ENCODE peak calls at places on chromosomes 12 and 14, in four cellular contexts. One of them, this sample, is unnamed.

GRCh38 chr12:47811070-47811391 is 8.7 kb downstream of the HDAC7 start:
- DNase-seq in fibroblast of gingiva: no peak
- DNase-seq in activated CD8-positive, alpha-beta memory T cell treated with anti-CD3 and anti-CD28 coated beads, Interleukin-2, amount 10 ng/mL, durations not matched to agents 7 days and 5 days: no peak
- DNase-seq in aorta: no peak
- DNase-seq in this sample: no peak

GRCh38 chr12:48999371-49000131 is at the start of gene DDN:
- DNase-seq in activated CD8-positive, alpha-beta memory T cell treated with anti-CD3 and anti-CD28 coated beads, Interleukin-2, amount 10 ng/mL, durations not matched to agents 7 days and 5 days: peak
- DNase-seq in aorta: peak
- DNase-seq in fibroblast of gingiva: no peak
- DNase-seq in this sample: no peak

GRCh38 chr12:6157482-6157881 is 33.0 kb upstream of the VWF start:
- DNase-seq in aorta: no peak
- DNase-seq in activated CD8-positive, alpha-beta memory T cell treated with anti-CD3 and anti-CD28 coated beads, Interleukin-2, amount 10 ng/mL, durations not matched to agents 7 days and 5 days: no peak
- DNase-seq in fibroblast of gingiva: peak
- DNase-seq in this sample: no peak

GRCh38 chr12:64780531-64781373 is 21.5 kb upstream of the GNS start:
- DNase-seq in aorta: peak
- DNase-seq in fibroblast of gingiva: no peak
- DNase-seq in activated CD8-positive, alpha-beta memory T cell treated with anti-CD3 and anti-CD28 coated beads, Interleukin-2, amount 10 ng/mL, durations not matched to agents 7 days and 5 days: no peak
- DNase-seq in this sample: no peak

GRCh38 chr12:44000309-44000952 is 164.6 kb downstream of the TMEM117 start:
- DNase-seq in fibroblast of gingiva: peak
- DNase-seq in activated CD8-positive, alpha-beta memory T cell treated with anti-CD3 and anti-CD28 coated beads, Interleukin-2, amount 10 ng/mL, durations not matched to agents 7 days and 5 days: peak
- DNase-seq in aorta: peak
- DNase-seq in this sample: peak

GRCh38 chr14:100900837-100901390 is 2.6 kb downstream of the RTL1 start:
- DNase-seq in fibroblast of gingiva: no peak
- DNase-seq in aorta: no peak
- DNase-seq in activated CD8-positive, alpha-beta memory T cell treated with anti-CD3 and anti-CD28 coated beads, Interleukin-2, amount 10 ng/mL, durations not matched to agents 7 days and 5 days: peak
- DNase-seq in this sample: no peak

GRCh38 chr12:110270125-110270962 is 10.7 kb upstream of the ATP2A2 start:
- DNase-seq in activated CD8-positive, alpha-beta memory T cell treated with anti-CD3 and anti-CD28 coated beads, Interleukin-2, amount 10 ng/mL, durations not matched to agents 7 days and 5 days: no peak
- DNase-seq in fibroblast of gingiva: peak
- DNase-seq in aorta: no peak
- DNase-seq in this sample: no peak

GRCh38 chr12:47615711-47616110 is 90.1 kb downstream of the RPAP3 start:
- DNase-seq in activated CD8-positive, alpha-beta memory T cell treated with anti-CD3 and anti-CD28 coated beads, Interleukin-2, amount 10 ng/mL, durations not matched to agents 7 days and 5 days: no peak
- DNase-seq in fibroblast of gingiva: no peak
- DNase-seq in aorta: no peak
- DNase-seq in this sample: no peak

GRCh38 chr12:12072064-12072760 is 1.5 kb downstream of the BCL2L14 start:
- DNase-seq in aorta: no peak
- DNase-seq in activated CD8-positive, alpha-beta memory T cell treated with anti-CD3 and anti-CD28 coated beads, Interleukin-2, amount 10 ng/mL, durations not matched to agents 7 days and 5 days: peak
- DNase-seq in fibroblast of gingiva: no peak
- DNase-seq in this sample: no peak

GRCh38 chr12:583251-583869 is 79.9 kb downstream of the NINJ2 start:
- DNase-seq in activated CD8-positive, alpha-beta memory T cell treated with anti-CD3 and anti-CD28 coated beads, Interleukin-2, amount 10 ng/mL, durations not matched to agents 7 days and 5 days: no peak
- DNase-seq in fibroblast of gingiva: no peak
- DNase-seq in aorta: no peak
- DNase-seq in this sample: no peak

GRCh38 chr14:79896009-79896408 is 315.3 kb downstream of the DIO2 start:
- DNase-seq in activated CD8-positive, alpha-beta memory T cell treated with anti-CD3 and anti-CD28 coated beads, Interleukin-2, amount 10 ng/mL, durations not matched to agents 7 days and 5 days: no peak
- DNase-seq in fibroblast of gingiva: no peak
- DNase-seq in aorta: no peak
- DNase-seq in this sample: peak

GRCh38 chr12:42584539-42585174 is 4.9 kb downstream of the PRICKLE1 start:
- DNase-seq in aorta: no peak
- DNase-seq in activated CD8-positive, alpha-beta memory T cell treated with anti-CD3 and anti-CD28 coated beads, Interleukin-2, amount 10 ng/mL, durations not matched to agents 7 days and 5 days: no peak
- DNase-seq in fibroblast of gingiva: peak
- DNase-seq in this sample: no peak

GRCh38 chr12:6927999-6928702 is 392 bp downstream of the ATN1 start:
- DNase-seq in fibroblast of gingiva: no peak
- DNase-seq in aorta: peak
- DNase-seq in activated CD8-positive, alpha-beta memory T cell treated with anti-CD3 and anti-CD28 coated beads, Interleukin-2, amount 10 ng/mL, durations not matched to agents 7 days and 5 days: no peak
- DNase-seq in this sample: no peak

GRCh38 chr12:2288001-2288400 is 235.2 kb downstream of the CACNA1C start:
- DNase-seq in aorta: no peak
- DNase-seq in activated CD8-positive, alpha-beta memory T cell treated with anti-CD3 and anti-CD28 coated beads, Interleukin-2, amount 10 ng/mL, durations not matched to agents 7 days and 5 days: no peak
- DNase-seq in fibroblast of gingiva: peak
- DNase-seq in this sample: no peak

GRCh38 chr14:66104486-66104885 is 381.7 kb upstream of the CCDC196 start:
- DNase-seq in activated CD8-positive, alpha-beta memory T cell treated with anti-CD3 and anti-CD28 coated beads, Interleukin-2, amount 10 ng/mL, durations not matched to agents 7 days and 5 days: no peak
- DNase-seq in aorta: no peak
- DNase-seq in fibroblast of gingiva: no peak
- DNase-seq in this sample: no peak

GRCh38 chr12:51590347-51591019 is 550 bp upstream of the SCN8A start:
- DNase-seq in aorta: peak
- DNase-seq in fibroblast of gingiva: peak
- DNase-seq in activated CD8-positive, alpha-beta memory T cell treated with anti-CD3 and anti-CD28 coated beads, Interleukin-2, amount 10 ng/mL, durations not matched to agents 7 days and 5 days: peak
- DNase-seq in this sample: peak

GRCh38 chr14:69069020-69069421 is 83.9 kb downstream of the DCAF5 start:
- DNase-seq in fibroblast of gingiva: peak
- DNase-seq in aorta: no peak
- DNase-seq in activated CD8-positive, alpha-beta memory T cell treated with anti-CD3 and anti-CD28 coated beads, Interleukin-2, amount 10 ng/mL, durations not matched to agents 7 days and 5 days: no peak
- DNase-seq in this sample: peak

GRCh38 chr14:99578541-99579044 is 25.4 kb downstream of the CCDC85C start:
- DNase-seq in fibroblast of gingiva: no peak
- DNase-seq in aorta: no peak
- DNase-seq in activated CD8-positive, alpha-beta memory T cell treated with anti-CD3 and anti-CD28 coated beads, Interleukin-2, amount 10 ng/mL, durations not matched to agents 7 days and 5 days: no peak
- DNase-seq in this sample: no peak

GRCh38 chr14:21095430-21096205 is 2.8 kb downstream of the ZNF219 start:
- DNase-seq in activated CD8-positive, alpha-beta memory T cell treated with anti-CD3 and anti-CD28 coated beads, Interleukin-2, amount 10 ng/mL, durations not matched to agents 7 days and 5 days: no peak
- DNase-seq in fibroblast of gingiva: peak
- DNase-seq in aorta: no peak
- DNase-seq in this sample: no peak

GRCh38 chr14:100065161-100065871 is at the start of gene EVL:
- DNase-seq in aorta: peak
- DNase-seq in activated CD8-positive, alpha-beta memory T cell treated with anti-CD3 and anti-CD28 coated beads, Interleukin-2, amount 10 ng/mL, durations not matched to agents 7 days and 5 days: peak
- DNase-seq in fibroblast of gingiva: no peak
- DNase-seq in this sample: no peak

GRCh38 chr12:6703631-6704030 is 3.0 kb upstream of the PIANP start:
- DNase-seq in aorta: peak
- DNase-seq in activated CD8-positive, alpha-beta memory T cell treated with anti-CD3 and anti-CD28 coated beads, Interleukin-2, amount 10 ng/mL, durations not matched to agents 7 days and 5 days: no peak
- DNase-seq in fibroblast of gingiva: no peak
- DNase-seq in this sample: no peak

GRCh38 chr12:2640709-2641108 is 154.1 kb upstream of the FKBP4 start:
- DNase-seq in fibroblast of gingiva: peak
- DNase-seq in activated CD8-positive, alpha-beta memory T cell treated with anti-CD3 and anti-CD28 coated beads, Interleukin-2, amount 10 ng/mL, durations not matched to agents 7 days and 5 days: no peak
- DNase-seq in aorta: peak
- DNase-seq in this sample: peak

GRCh38 chr12:55965941-55966407 is at the start of gene PMEL:
- DNase-seq in fibroblast of gingiva: no peak
- DNase-seq in aorta: no peak
- DNase-seq in activated CD8-positive, alpha-beta memory T cell treated with anti-CD3 and anti-CD28 coated beads, Interleukin-2, amount 10 ng/mL, durations not matched to agents 7 days and 5 days: no peak
- DNase-seq in this sample: no peak

GRCh38 chr14:83960832-83961512 is 1569.0 kb upstream of the FLRT2 start:
- DNase-seq in fibroblast of gingiva: no peak
- DNase-seq in activated CD8-positive, alpha-beta memory T cell treated with anti-CD3 and anti-CD28 coated beads, Interleukin-2, amount 10 ng/mL, durations not matched to agents 7 days and 5 days: no peak
- DNase-seq in aorta: no peak
- DNase-seq in this sample: no peak

GRCh38 chr14:22841769-22842168 is 5.4 kb downstream of the MMP14 start:
- DNase-seq in activated CD8-positive, alpha-beta memory T cell treated with anti-CD3 and anti-CD28 coated beads, Interleukin-2, amount 10 ng/mL, durations not matched to agents 7 days and 5 days: no peak
- DNase-seq in fibroblast of gingiva: no peak
- DNase-seq in aorta: no peak
- DNase-seq in this sample: no peak

GRCh38 chr14:88488081-88488480 is 66.7 kb downstream of the PTPN21 start:
- DNase-seq in activated CD8-positive, alpha-beta memory T cell treated with anti-CD3 and anti-CD28 coated beads, Interleukin-2, amount 10 ng/mL, durations not matched to agents 7 days and 5 days: no peak
- DNase-seq in aorta: no peak
- DNase-seq in fibroblast of gingiva: no peak
- DNase-seq in this sample: no peak

This sample was measured in stromal cell of bone marrow.